ENCODE peak calls at places on chromosome 9, in four cellular contexts. One of them, this sample, is unnamed.

GRCh38 chr9:4904322-4905134 is 80.5 kb upstream of the JAK2 start:
- DNase-seq in NCI-H524: no peak
- DNase-seq in T1000: no peak
- DNase-seq in effector memory CD8-positive, alpha-beta T cell: no peak
- DNase-seq in this sample: peak; percentile 47

GRCh38 chr9:110351009-110351467 is 13.4 kb upstream of the TXNDC8 start:
- DNase-seq in effector memory CD8-positive, alpha-beta T cell: no peak
- DNase-seq in T1000: peak; percentile 31
- DNase-seq in NCI-H524: no peak
- DNase-seq in this sample: peak; percentile 97

GRCh38 chr9:121851641-121852091 is 200.2 kb downstream of the DAB2IP start:
- DNase-seq in T1000: no peak
- DNase-seq in effector memory CD8-positive, alpha-beta T cell: no peak
- DNase-seq in NCI-H524: no peak
- DNase-seq in this sample: no peak

GRCh38 chr9:38022995-38023394 is 46.0 kb downstream of the SHB start:
- DNase-seq in effector memory CD8-positive, alpha-beta T cell: no peak
- DNase-seq in T1000: no peak
- DNase-seq in NCI-H524: peak; percentile 73
- DNase-seq in this sample: peak; percentile 59

GRCh38 chr9:125409637-125410521 is 148.3 kb downstream of the GAPVD1 start:
- DNase-seq in effector memory CD8-positive, alpha-beta T cell: no peak
- DNase-seq in T1000: peak; percentile 72
- DNase-seq in NCI-H524: peak; percentile 51
- DNase-seq in this sample: peak; percentile 80

GRCh38 chr9:117029341-117029740 is 342.2 kb downstream of the TRIM32 start:
- DNase-seq in effector memory CD8-positive, alpha-beta T cell: no peak
- DNase-seq in NCI-H524: no peak
- DNase-seq in T1000: no peak
- DNase-seq in this sample: no peak

GRCh38 chr9:88605500-88606172 is 70.7 kb downstream of the NXNL2 start:
- DNase-seq in T1000: no peak
- DNase-seq in effector memory CD8-positive, alpha-beta T cell: no peak
- DNase-seq in NCI-H524: no peak
- DNase-seq in this sample: no peak

GRCh38 chr9:97982191-97982718 is 886 bp upstream of the ANP32B start:
- DNase-seq in NCI-H524: peak; percentile 46
- DNase-seq in T1000: no peak
- DNase-seq in effector memory CD8-positive, alpha-beta T cell: no peak
- DNase-seq in this sample: no peak

GRCh38 chr9:33139421-33140228 is 27.5 kb downstream of the B4GALT1 start:
- DNase-seq in NCI-H524: no peak
- DNase-seq in effector memory CD8-positive, alpha-beta T cell: no peak
- DNase-seq in T1000: no peak
- DNase-seq in this sample: no peak

GRCh38 chr9:72915659-72916058 is 37.2 kb downstream of the ALDH1A1 start:
- DNase-seq in T1000: no peak
- DNase-seq in NCI-H524: no peak
- DNase-seq in effector memory CD8-positive, alpha-beta T cell: no peak
- DNase-seq in this sample: no peak

GRCh38 chr9:87714819-87715218 is 11.1 kb upstream of the CTSL start:
- DNase-seq in NCI-H524: no peak
- DNase-seq in T1000: no peak
- DNase-seq in effector memory CD8-positive, alpha-beta T cell: no peak
- DNase-seq in this sample: peak; percentile 63

GRCh38 chr9:108167136-108167900 is 677.7 kb upstream of the KLF4 start:
- DNase-seq in effector memory CD8-positive, alpha-beta T cell: no peak
- DNase-seq in NCI-H524: no peak
- DNase-seq in T1000: no peak
- DNase-seq in this sample: peak; percentile 57

GRCh38 chr9:99561435-99562262 is 260.0 kb upstream of the NR4A3 start:
- DNase-seq in NCI-H524: peak; percentile 79
- DNase-seq in T1000: no peak
- DNase-seq in effector memory CD8-positive, alpha-beta T cell: no peak
- DNase-seq in this sample: no peak

GRCh38 chr9:106400170-106400569 is 462.8 kb upstream of the ZNF462 start:
- DNase-seq in T1000: no peak
- DNase-seq in NCI-H524: no peak
- DNase-seq in effector memory CD8-positive, alpha-beta T cell: no peak
- DNase-seq in this sample: no peak

GRCh38 chr9:135596211-135596610 is 34.7 kb downstream of the PAEP start:
- DNase-seq in effector memory CD8-positive, alpha-beta T cell: no peak
- DNase-seq in NCI-H524: no peak
- DNase-seq in T1000: no peak
- DNase-seq in this sample: no peak

GRCh38 chr9:68979538-68980314 is 34.2 kb downstream of the PRKACG start:
- DNase-seq in effector memory CD8-positive, alpha-beta T cell: no peak
- DNase-seq in NCI-H524: no peak
- DNase-seq in T1000: no peak
- DNase-seq in this sample: no peak

GRCh38 chr9:109264865-109265532 is 55.9 kb downstream of the EPB41L4B start:
- DNase-seq in T1000: no peak
- DNase-seq in NCI-H524: peak; percentile 94
- DNase-seq in effector memory CD8-positive, alpha-beta T cell: no peak
- DNase-seq in this sample: no peak

GRCh38 chr9:137833721-137834613 is 43.6 kb upstream of the CACNA1B start:
- DNase-seq in NCI-H524: no peak
- DNase-seq in T1000: no peak
- DNase-seq in effector memory CD8-positive, alpha-beta T cell: no peak
- DNase-seq in this sample: no peak

GRCh38 chr9:16058131-16058549 is 505.3 kb downstream of the CCDC171 start:
- DNase-seq in effector memory CD8-positive, alpha-beta T cell: no peak
- DNase-seq in NCI-H524: no peak
- DNase-seq in T1000: no peak
- DNase-seq in this sample: no peak

GRCh38 chr9:131545786-131546335 is 538 bp downstream of the PRRT1B start:
- DNase-seq in effector memory CD8-positive, alpha-beta T cell: no peak
- DNase-seq in NCI-H524: no peak
- DNase-seq in T1000: no peak
- DNase-seq in this sample: no peak

GRCh38 chr9:132637351-132637750 is 32.4 kb downstream of the DDX31 start:
- DNase-seq in NCI-H524: peak; percentile 87
- DNase-seq in effector memory CD8-positive, alpha-beta T cell: no peak
- DNase-seq in T1000: no peak
- DNase-seq in this sample: no peak

GRCh38 chr9:97565262-97565661 is 63.8 kb downstream of the TMOD1 start:
- DNase-seq in NCI-H524: no peak
- DNase-seq in T1000: no peak
- DNase-seq in effector memory CD8-positive, alpha-beta T cell: no peak
- DNase-seq in this sample: no peak

GRCh38 chr9:83630938-83631457 is 8.1 kb downstream of the IDNK start:
- DNase-seq in NCI-H524: peak; percentile 75
- DNase-seq in effector memory CD8-positive, alpha-beta T cell: no peak
- DNase-seq in T1000: no peak
- DNase-seq in this sample: no peak

GRCh38 chr9:79578891-79579290 is 7.1 kb downstream of the TLE4 start:
- DNase-seq in effector memory CD8-positive, alpha-beta T cell: no peak
- DNase-seq in T1000: no peak
- DNase-seq in NCI-H524: no peak
- DNase-seq in this sample: no peak

GRCh38 chr9:110429453-110429852 is 91.8 kb upstream of the TXNDC8 start:
- DNase-seq in T1000: no peak
- DNase-seq in NCI-H524: peak; percentile 19
- DNase-seq in effector memory CD8-positive, alpha-beta T cell: no peak
- DNase-seq in this sample: no peak

GRCh38 chr9:77016526-77017504 is 2.6 kb upstream of the FOXB2 start:
- DNase-seq in NCI-H524: peak; percentile 28
- DNase-seq in T1000: no peak
- DNase-seq in effector memory CD8-positive, alpha-beta T cell: no peak
- DNase-seq in this sample: no peak

GRCh38 chr9:36163840-36164175 is 5.4 kb upstream of the CCIN start:
- DNase-seq in T1000: no peak
- DNase-seq in NCI-H524: peak; percentile 52
- DNase-seq in effector memory CD8-positive, alpha-beta T cell: no peak
- DNase-seq in this sample: no peak

GRCh38 chr9:127947841-127948710 is 10.4 kb upstream of the DPM2 start:
- DNase-seq in effector memory CD8-positive, alpha-beta T cell: no peak
- DNase-seq in NCI-H524: no peak
- DNase-seq in T1000: no peak
- DNase-seq in this sample: no peak

GRCh38 chr9:36808246-36808645 is 225.8 kb downstream of the PAX5 start:
- DNase-seq in effector memory CD8-positive, alpha-beta T cell: no peak
- DNase-seq in NCI-H524: no peak
- DNase-seq in T1000: no peak
- DNase-seq in this sample: no peak

GRCh38 chr9:112838342-112838741 is 52.3 kb downstream of the SLC46A2 start:
- DNase-seq in effector memory CD8-positive, alpha-beta T cell: no peak
- DNase-seq in NCI-H524: peak; percentile 62
- DNase-seq in T1000: no peak
- DNase-seq in this sample: no peak

GRCh38 chr9:137227057-137227852 is at the start of gene RNF224:
- DNase-seq in T1000: peak; percentile 38
- DNase-seq in effector memory CD8-positive, alpha-beta T cell: peak; percentile 77
- DNase-seq in NCI-H524: peak; percentile 88
- DNase-seq in this sample: peak; percentile 88

GRCh38 chr9:110638381-110638954 is 30.1 kb upstream of the MUSK start:
- DNase-seq in T1000: no peak
- DNase-seq in NCI-H524: peak; percentile 29
- DNase-seq in effector memory CD8-positive, alpha-beta T cell: no peak
- DNase-seq in this sample: peak; percentile 52

GRCh38 chr9:113223963-113224362 is 2.6 kb downstream of the SLC31A1 start:
- DNase-seq in NCI-H524: no peak
- DNase-seq in T1000: no peak
- DNase-seq in effector memory CD8-positive, alpha-beta T cell: no peak
- DNase-seq in this sample: no peak

GRCh38 chr9:121636411-121636865 is 15.0 kb upstream of the DAB2IP start:
- DNase-seq in effector memory CD8-positive, alpha-beta T cell: no peak
- DNase-seq in NCI-H524: peak; percentile 20
- DNase-seq in T1000: no peak
- DNase-seq in this sample: no peak

GRCh38 chr9:85740821-85741111 is 988 bp downstream of the AGTPBP1 start:
- DNase-seq in NCI-H524: peak; percentile 53
- DNase-seq in T1000: no peak
- DNase-seq in effector memory CD8-positive, alpha-beta T cell: no peak
- DNase-seq in this sample: no peak